ENCODE peak calls at places on chromosomes 3 and 15, in four cellular contexts. M, J, F and N are unnamed samples.

GRCh38 chr15:101255066-101255415 is 3.2 kb upstream of the CHSY1 start:
- DNase-seq in M (no peak), J (peak; percentile 41), F (no peak), N (no peak)

GRCh38 chr15:46682969-46683791 is 1034.1 kb upstream of the SEMA6D start:
- DNase-seq in M (no peak), J (no peak), F (no peak), N (no peak)

GRCh38 chr3:129695203-129695602 is 88.7 kb upstream of the PLXND1 start:
- DNase-seq in M (no peak), J (no peak), F (no peak), N (no peak)

GRCh38 chr15:41205315-41205714 is 25.2 kb downstream of the EXD1 start:
- DNase-seq in M (no peak), J (peak; percentile 18), F (no peak), N (no peak)

GRCh38 chr3:73575519-73575918 is 49.2 kb downstream of the PDZRN3 start:
- DNase-seq in M (no peak), J (no peak), F (no peak), N (no peak)

GRCh38 chr3:194137314-194138097 is 1.6 kb downstream of the HES1 start:
- DNase-seq in M (peak; percentile 87), J (peak; percentile 63), F (peak; percentile 69), N (peak; percentile 91)

GRCh38 chr15:66826504-66826903 is 124.5 kb downstream of the SMAD6 start:
- DNase-seq in M (peak; percentile 17), J (no peak), F (no peak), N (peak; percentile 25)

GRCh38 chr15:99511529-99511864 is 54.3 kb upstream of the MEF2A start:
- DNase-seq in M (no peak), J (peak; percentile 90), F (no peak), N (no peak)

GRCh38 chr3:11465744-11466611 is 177.7 kb downstream of the VGLL4 start:
- DNase-seq in M (no peak), J (peak; percentile 95), F (peak; percentile 55), N (no peak)

GRCh38 chr3:66567066-66567465 is 66.2 kb upstream of the LRIG1 start:
- DNase-seq in M (no peak), J (peak; percentile 94), F (no peak), N (no peak)

GRCh38 chr3:146091397-146091796 is 69.6 kb downstream of the PLOD2 start:
- DNase-seq in M (no peak), J (no peak), F (no peak), N (no peak)

GRCh38 chr3:148075829-148076716 is 621.6 kb upstream of the AGTR1 start:
- DNase-seq in M (no peak), J (peak; percentile 62), F (no peak), N (no peak)

GRCh38 chr3:51715231-51716058 is 8.6 kb downstream of the GRM2 start:
- DNase-seq in M (peak; percentile 60), J (no peak), F (no peak), N (no peak)

GRCh38 chr3:133384331-133385027 is 15.4 kb upstream of the BFSP2 start:
- DNase-seq in M (peak; percentile 82), J (peak; percentile 46), F (peak; percentile 59), N (peak; percentile 54)

GRCh38 chr3:149657796-149658443 is at the start of gene WWTR1:
- DNase-seq in M (peak; percentile 95), J (peak; percentile 97), F (peak; percentile 97), N (peak; percentile 91)

GRCh38 chr3:186025161-186025560 is 83.7 kb downstream of the ETV5 start:
- DNase-seq in M (no peak), J (peak; percentile 84), F (no peak), N (no peak)

GRCh38 chr3:57281710-57282109 is 10.8 kb downstream of the ASB14 start:
- DNase-seq in M (no peak), J (peak; percentile 65), F (no peak), N (no peak)

GRCh38 chr3:42702066-42702951 is at the start of gene HHATL:
- DNase-seq in M (peak; percentile 60), J (no peak), F (peak; percentile 89), N (peak; percentile 54)

GRCh38 chr15:85582076-85582718 is 201.8 kb downstream of the AKAP13 start:
- DNase-seq in M (peak; percentile 31), J (peak; percentile 58), F (no peak), N (no peak)

GRCh38 chr3:111610189-111610588 is 15.0 kb upstream of the ZBED2 start:
- DNase-seq in M (no peak), J (peak; percentile 59), F (no peak), N (no peak)

GRCh38 chr3:10548997-10549396 is 43.6 kb upstream of the ATP2B2 start:
- DNase-seq in M (peak; percentile 20), J (peak; percentile 12), F (no peak), N (no peak)

GRCh38 chr3:136343446-136343845 is 93.3 kb downstream of the PCCB start:
- DNase-seq in M (no peak), J (no peak), F (no peak), N (no peak)

GRCh38 chr3:172086071-172086470 is 46.7 kb downstream of the FNDC3B start:
- DNase-seq in M (no peak), J (no peak), F (no peak), N (no peak)
- TF ChIP-seq CTCF in M (no peak), J (no peak), F (no peak), N (no peak)

GRCh38 chr3:71133874-71134273 is 449.7 kb downstream of the FOXP1 start:
- DNase-seq in M (no peak), J (no peak), F (no peak), N (no peak)

GRCh38 chr3:71132995-71133730 is 450.4 kb downstream of the FOXP1 start:
- DNase-seq in M (no peak), J (no peak), F (no peak), N (no peak)

GRCh38 chr3:71131385-71131871 is 452.1 kb downstream of the FOXP1 start:
- DNase-seq in M (no peak), J (no peak), F (no peak), N (no peak)

GRCh38 chr3:71130516-71131384 is 452.8 kb downstream of the FOXP1 start:
- DNase-seq in M (peak; percentile 75), J (peak; percentile 90), F (peak; percentile 60), N (peak; percentile 85)

GRCh38 chr3:71131893-71132314 is 451.6 kb downstream of the FOXP1 start:
- DNase-seq in M (no peak), J (no peak), F (no peak), N (no peak)
- H3K27ac ChIP-seq in M (peak overlapping the region; percentile 89), J (peak overlapping the region; percentile 87), F (peak overlapping the region; percentile 89), N (peak overlapping the region; percentile 92)

GRCh38 chr15:81410318-81410753 is 36.3 kb upstream of the TMC3 start:
- DNase-seq in M (no peak), J (peak; percentile 56), F (peak; percentile 63), N (no peak)
- TF ChIP-seq CTCF in M (peak; percentile 42), J (peak; percentile 55), F (peak; percentile 58), N (no peak)

DNA sequence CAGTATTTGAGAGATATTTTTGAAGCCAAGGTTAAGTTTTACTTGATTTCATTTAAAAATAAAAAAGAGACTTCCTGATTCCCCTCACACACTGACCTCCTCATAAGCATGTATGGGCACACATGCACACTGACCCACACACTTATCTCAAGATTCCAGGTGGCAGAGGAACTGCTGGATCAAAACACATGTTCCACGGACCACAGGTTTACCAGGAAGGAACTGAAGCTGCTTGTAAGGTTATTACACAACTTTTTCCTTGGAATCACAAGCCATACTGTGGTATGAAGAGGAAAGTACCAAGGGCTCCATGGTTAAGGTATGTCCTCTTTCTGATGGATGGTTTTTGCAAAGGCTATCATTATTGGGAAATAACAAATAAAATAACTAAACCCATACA is 7.5 kb downstream of the CLDN1 start:
- DNase-seq in M (no peak), J (no peak), F (no peak), N (no peak)
- H3K27ac ChIP-seq in M (no peak overlapping the region), J (no peak overlapping the region), F (no peak overlapping the region), N (no peak overlapping the region)

GRCh38 chr3:188827593-188827992 is 344.2 kb upstream of the TPRG1 start:
- DNase-seq in M (no peak), J (peak; percentile 50), F (no peak), N (no peak)

GRCh38 chr3:188832146-188832545 is 339.6 kb upstream of the TPRG1 start:
- DNase-seq in M (no peak), J (peak; percentile 25), F (no peak), N (no peak)

GRCh38 chr3:188829577-188829976 is 342.2 kb upstream of the TPRG1 start:
- DNase-seq in M (no peak), J (no peak), F (no peak), N (no peak)

GRCh38 chr3:188832961-188833615 is 338.7 kb upstream of the TPRG1 start:
- DNase-seq in M (no peak), J (no peak), F (no peak), N (no peak)

GRCh38 chr3:188830955-188831354 is 340.8 kb upstream of the TPRG1 start:
- DNase-seq in M (no peak), J (no peak), F (no peak), N (no peak)
- TF ChIP-seq CTCF in M (peak; percentile 24), J (peak; percentile 40), F (no peak), N (no peak)

GRCh38 chr3:196498297-196498696 is 5.3 kb downstream of the RNF168 start:
- DNase-seq in M (no peak), J (no peak), F (no peak), N (no peak)

GRCh38 chr3:196499061-196499460 is 4.5 kb downstream of the RNF168 start:
- DNase-seq in M (no peak), J (peak; percentile 81), F (peak; percentile 52), N (no peak)

GRCh38 chr3:196502775-196503181 is 790 bp downstream of the RNF168 start:
- DNase-seq in M (peak; percentile 72), J (peak; percentile 91), F (peak; percentile 69), N (peak; percentile 79)

GRCh38 chr3:196501316-196502064 is 2.1 kb downstream of the RNF168 start:
- DNase-seq in M (no peak), J (peak; percentile 40), F (no peak), N (no peak)

GRCh38 chr3:196499807-196500524 is 3.6 kb downstream of the RNF168 start:
- DNase-seq in M (no peak), J (peak; percentile 35), F (no peak), N (no peak)
- H3K27ac ChIP-seq in M (no peak overlapping the region), J (peak overlapping the region; percentile 56), F (no peak overlapping the region), N (peak overlapping the region; percentile 96)